ENCODE peak calls at places on chromosomes 4 and X, in seven cellular contexts. Y, I, T, N, J, M and H are unnamed samples.

GRCh38 chr4:110639207-110640092 is 16.6 kb upstream of the PITX2 start:
- DNase-seq in Y (no peak), J (peak; percentile 28), N (peak; percentile 45), I (no peak), T (no peak), M (no peak), H (no peak)

GRCh38 chr4:182924497-182924896 is 7.3 kb upstream of the DCTD start:
- DNase-seq in I (no peak), J (no peak), M (no peak), T (peak; percentile 45), N (peak; percentile 61), Y (no peak), H (no peak)

GRCh38 chrX:149504226-149504914 is 736 bp downstream of the IDS start:
- DNase-seq in N (peak; percentile 5), J (peak; percentile 50), M (peak; percentile 74), Y (no peak), T (no peak), I (no peak), H (no peak)

GRCh38 chr4:101347267-101347556 is at the start of gene PPP3CA:
- DNase-seq in T (no peak), N (no peak), M (no peak), J (peak; percentile 78), I (no peak), Y (no peak), H (no peak)

GRCh38 chrX:57367649-57368048 is 81.1 kb downstream of the FAAH2 start:
- DNase-seq in M (no peak), N (no peak), J (no peak), Y (no peak), I (no peak), T (no peak), H (no peak)

GRCh38 chrX:2500091-2500680 is 590 bp downstream of the DHRSX start:
- DNase-seq in N (peak; percentile 73), J (peak; percentile 61), T (peak; percentile 57), Y (no peak), I (peak; percentile 79), M (peak; percentile 39), H (no peak)

GRCh38 chr4:52037730-52038108 is 380 bp downstream of the SGCB start:
- DNase-seq in I (peak; percentile 62), Y (peak; percentile 7), M (no peak), N (no peak), T (peak; percentile 56), J (no peak), H (no peak)

GRCh38 chr4:137685357-137685756 is 153.1 kb upstream of the PCDH18 start:
- DNase-seq in Y (no peak), N (no peak), M (no peak), J (no peak), T (peak; percentile 65), I (no peak), H (no peak)

GRCh38 chr4:33873791-33874190 is 2370.5 kb downstream of the ARAP2 start:
- DNase-seq in J (no peak), N (no peak), T (no peak), M (no peak), I (no peak), Y (no peak), H (no peak)

GRCh38 chr4:83093060-83093640 is 21.4 kb downstream of the PLAC8 start:
- DNase-seq in I (no peak), N (no peak), M (no peak), Y (no peak), J (no peak), T (no peak), H (no peak)

GRCh38 chr4:10109995-10110670 is 6.5 kb downstream of the WDR1 start:
- DNase-seq in N (no peak), I (no peak), T (no peak), Y (no peak), J (no peak), M (no peak), H (no peak)

GRCh38 chrX:85964744-85965143 is 82.6 kb downstream of the CHM start:
- DNase-seq in M (no peak), I (no peak), N (no peak), T (peak; percentile 47), J (no peak), Y (no peak), H (no peak)

GRCh38 chrX:37846558-37846933 is 825 bp downstream of the DYNLT3 start:
- DNase-seq in T (no peak), J (no peak), Y (no peak), I (no peak), N (no peak), M (no peak), H (no peak)

GRCh38 chr4:165031436-165032211 is at the start of gene TRIM60:
- DNase-seq in T (no peak), I (no peak), N (no peak), Y (no peak), M (no peak), J (no peak), H (no peak)

GRCh38 chr4:163344147-163345050 is 707 bp downstream of the NPY5R start:
- DNase-seq in J (no peak), N (no peak), I (peak; percentile 16), Y (no peak), T (no peak), M (no peak), H (no peak)

GRCh38 chr4:33628296-33628695 is 2616.0 kb downstream of the ARAP2 start:
- DNase-seq in Y (no peak), I (no peak), T (no peak), M (no peak), N (no peak), J (no peak), H (no peak)

GRCh38 chr4:123866796-123867195 is 470.2 kb downstream of the SPRY1 start:
- DNase-seq in N (peak; percentile 27), M (no peak), J (no peak), T (no peak), I (no peak), Y (no peak), H (no peak)

GRCh38 chr4:7649741-7650531 is 215.2 kb upstream of the PSAPL1 start:
- DNase-seq in Y (no peak), I (peak; percentile 88), N (peak; percentile 80), J (peak; percentile 53), M (peak; percentile 76), T (peak; percentile 67), H (peak; percentile 14)

GRCh38 chrX:154986826-154987575 is 35.5 kb downstream of the F8 start:
- DNase-seq in Y (no peak), T (peak; percentile 1), N (peak; percentile 77), M (no peak), I (no peak), J (no peak), H (no peak)

GRCh38 chr4:57071340-57071739 is 38.8 kb downstream of the IGFBP7 start:
- DNase-seq in N (peak; percentile 92), T (peak; percentile 47), M (no peak), Y (no peak), J (no peak), I (no peak), H (no peak)

GRCh38 chr4:138897818-138898226 is 117.8 kb upstream of the NOCT start:
- DNase-seq in J (no peak), I (peak; percentile 53), T (peak; percentile 31), Y (no peak), N (peak; percentile 96), M (no peak), H (no peak)

GRCh38 chr4:94208268-94208667 is 603 bp downstream of the SMARCAD1 start:
- DNase-seq in T (peak; percentile 6), Y (no peak), J (no peak), M (no peak), I (no peak), N (no peak), H (no peak)

GRCh38 chrX:150219374-150220185 is 143.5 kb upstream of the MAMLD1 start:
- DNase-seq in N (peak; percentile 77), J (no peak), Y (no peak), I (peak; percentile 37), M (no peak), T (peak; percentile 45), H (no peak)

GRCh38 chr4:11720292-11720691 is 291.6 kb upstream of the HS3ST1 start:
- DNase-seq in I (peak; percentile 8), J (no peak), T (peak; percentile 73), M (no peak), Y (no peak), N (peak; percentile 54), H (peak; percentile 18)